ENCODE peak calls at places on chromosomes 4 and X, in eight cellular contexts. One of them, this sample, is unnamed. For H3K4me1, the result is how much of the 10 kb centered on the place peaks cover.

GRCh38 chr4:46387956-46388355 is 2.0 kb downstream of the GABRA2 start:
- DNase-seq in endodermal cell: no peak
- DNase-seq in GM23248: no peak
- DNase-seq in left ventricle myocardium inferior: no peak
- DNase-seq in upper lobe of left lung: no peak
- DNase-seq in thoracic aorta: no peak
- DNase-seq in uterus: no peak
- DNase-seq in OCI-LY7: no peak
- DNase-seq in this sample: no peak

GRCh38 chr4:95998311-95998710 is 158.4 kb downstream of the PDHA2 start:
- DNase-seq in endodermal cell: no peak
- DNase-seq in GM23248: no peak
- DNase-seq in left ventricle myocardium inferior: no peak
- DNase-seq in upper lobe of left lung: no peak
- DNase-seq in thoracic aorta: no peak
- DNase-seq in uterus: no peak
- DNase-seq in OCI-LY7: no peak
- DNase-seq in this sample: no peak

GRCh38 chr4:123248260-123248659 is 148.3 kb upstream of the SPRY1 start:
- DNase-seq in endodermal cell: no peak
- DNase-seq in GM23248: peak
- DNase-seq in left ventricle myocardium inferior: no peak
- DNase-seq in upper lobe of left lung: no peak
- DNase-seq in thoracic aorta: no peak
- DNase-seq in uterus: no peak
- DNase-seq in OCI-LY7: no peak
- DNase-seq in this sample: no peak

GRCh38 chr4:152807294-152807829 is 27.6 kb downstream of the ARFIP1 start:
- DNase-seq in endodermal cell: no peak
- DNase-seq in GM23248: peak
- DNase-seq in left ventricle myocardium inferior: no peak
- DNase-seq in upper lobe of left lung: no peak
- DNase-seq in thoracic aorta: no peak
- DNase-seq in uterus: no peak
- DNase-seq in OCI-LY7: no peak
- DNase-seq in this sample: no peak

GRCh38 chr4:89259435-89260028 is 48.1 kb downstream of the GPRIN3 start:
- DNase-seq in endodermal cell: no peak
- DNase-seq in GM23248: no peak
- DNase-seq in left ventricle myocardium inferior: no peak
- DNase-seq in upper lobe of left lung: no peak
- DNase-seq in thoracic aorta: no peak
- DNase-seq in uterus: no peak
- DNase-seq in OCI-LY7: no peak
- DNase-seq in this sample: no peak

GRCh38 chr4:116066711-116067245 is 953.4 kb upstream of the NDST4 start:
- DNase-seq in endodermal cell: peak
- DNase-seq in GM23248: no peak
- DNase-seq in left ventricle myocardium inferior: no peak
- DNase-seq in upper lobe of left lung: no peak
- DNase-seq in thoracic aorta: no peak
- DNase-seq in uterus: no peak
- DNase-seq in OCI-LY7: no peak
- DNase-seq in this sample: no peak

GRCh38 chr4:53591372-53591892 is at the start of gene LNX1:
- DNase-seq in endodermal cell: peak
- DNase-seq in GM23248: no peak
- DNase-seq in left ventricle myocardium inferior: no peak
- DNase-seq in upper lobe of left lung: peak
- DNase-seq in thoracic aorta: no peak
- DNase-seq in uterus: no peak
- DNase-seq in OCI-LY7: no peak
- DNase-seq in this sample: no peak

GRCh38 chr4:907691-908437 is 24.3 kb downstream of the GAK start:
- DNase-seq in endodermal cell: no peak
- DNase-seq in GM23248: no peak
- DNase-seq in left ventricle myocardium inferior: no peak
- DNase-seq in upper lobe of left lung: no peak
- DNase-seq in thoracic aorta: no peak
- DNase-seq in uterus: peak
- DNase-seq in OCI-LY7: no peak
- DNase-seq in this sample: no peak

GRCh38 chr4:140078366-140078765 is 75.6 kb downstream of the MAML3 start:
- DNase-seq in endodermal cell: peak
- DNase-seq in GM23248: peak
- DNase-seq in left ventricle myocardium inferior: peak
- DNase-seq in upper lobe of left lung: peak
- DNase-seq in thoracic aorta: no peak
- DNase-seq in uterus: peak
- DNase-seq in OCI-LY7: no peak
- DNase-seq in this sample: no peak

GRCh38 chr4:142284402-142285221 is 561.5 kb downstream of the INPP4B start:
- DNase-seq in endodermal cell: no peak
- DNase-seq in GM23248: no peak
- DNase-seq in left ventricle myocardium inferior: no peak
- DNase-seq in upper lobe of left lung: no peak
- DNase-seq in thoracic aorta: no peak
- DNase-seq in uterus: no peak
- DNase-seq in OCI-LY7: no peak
- DNase-seq in this sample: no peak

GRCh38 chr4:27176400-27176799 is 315.8 kb downstream of the STIM2 start:
- DNase-seq in endodermal cell: peak
- DNase-seq in GM23248: peak
- DNase-seq in left ventricle myocardium inferior: no peak
- DNase-seq in upper lobe of left lung: no peak
- DNase-seq in thoracic aorta: no peak
- DNase-seq in uterus: no peak
- DNase-seq in OCI-LY7: peak
- DNase-seq in this sample: no peak

GRCh38 chrX:127708155-127708554 is 344.0 kb downstream of the ACTRT1 start:
- DNase-seq in endodermal cell: no peak
- DNase-seq in GM23248: no peak
- DNase-seq in left ventricle myocardium inferior: no peak
- DNase-seq in upper lobe of left lung: peak
- DNase-seq in thoracic aorta: no peak
- DNase-seq in uterus: no peak
- DNase-seq in OCI-LY7: no peak
- DNase-seq in this sample: no peak

GRCh38 chrX:40199704-40200103 is 101.9 kb upstream of the BCOR start:
- DNase-seq in endodermal cell: no peak
- DNase-seq in GM23248: peak
- DNase-seq in left ventricle myocardium inferior: no peak
- DNase-seq in upper lobe of left lung: no peak
- DNase-seq in thoracic aorta: no peak
- DNase-seq in uterus: no peak
- DNase-seq in OCI-LY7: no peak
- DNase-seq in this sample: no peak

GRCh38 chr4:82293304-82293703 is 80.5 kb downstream of the HNRNPD start:
- DNase-seq in endodermal cell: no peak
- DNase-seq in GM23248: no peak
- DNase-seq in left ventricle myocardium inferior: no peak
- DNase-seq in upper lobe of left lung: no peak
- DNase-seq in thoracic aorta: no peak
- DNase-seq in uterus: no peak
- DNase-seq in OCI-LY7: peak
- DNase-seq in this sample: no peak

GRCh38 chr4:156779046-156779445 is 192.6 kb downstream of the PDGFC start:
- DNase-seq in endodermal cell: no peak
- DNase-seq in GM23248: peak
- DNase-seq in left ventricle myocardium inferior: no peak
- DNase-seq in upper lobe of left lung: no peak
- DNase-seq in thoracic aorta: no peak
- DNase-seq in uterus: peak
- DNase-seq in OCI-LY7: no peak
- DNase-seq in this sample: no peak

GRCh38 chrX:9493936-9494335 is 29.1 kb downstream of the TBL1X start:
- DNase-seq in endodermal cell: no peak
- DNase-seq in GM23248: peak
- DNase-seq in left ventricle myocardium inferior: no peak
- DNase-seq in upper lobe of left lung: no peak
- DNase-seq in thoracic aorta: no peak
- DNase-seq in uterus: no peak
- DNase-seq in OCI-LY7: no peak
- DNase-seq in this sample: no peak

GRCh38 chrX:5852941-5853340 is 375.7 kb downstream of the NLGN4X start:
- DNase-seq in endodermal cell: no peak
- DNase-seq in GM23248: no peak
- DNase-seq in left ventricle myocardium inferior: no peak
- DNase-seq in upper lobe of left lung: no peak
- DNase-seq in thoracic aorta: no peak
- DNase-seq in uterus: no peak
- DNase-seq in OCI-LY7: no peak
- DNase-seq in this sample: no peak

GRCh38 chrX:65596270-65596669 is 61.7 kb upstream of the LAS1L start:
- DNase-seq in endodermal cell: no peak
- DNase-seq in GM23248: peak
- DNase-seq in left ventricle myocardium inferior: no peak
- DNase-seq in upper lobe of left lung: peak
- DNase-seq in thoracic aorta: no peak
- DNase-seq in uterus: peak
- DNase-seq in OCI-LY7: no peak
- DNase-seq in this sample: peak

GRCh38 chrX:25202827-25203226 is 187.1 kb upstream of the ARX start:
- DNase-seq in endodermal cell: no peak
- DNase-seq in GM23248: no peak
- DNase-seq in left ventricle myocardium inferior: no peak
- DNase-seq in upper lobe of left lung: no peak
- DNase-seq in thoracic aorta: no peak
- DNase-seq in uterus: no peak
- DNase-seq in OCI-LY7: no peak
- DNase-seq in this sample: no peak

GRCh38 chr4:77952399-77952974 is 89.9 kb downstream of the MRPL1 start:
- DNase-seq in endodermal cell: no peak
- DNase-seq in GM23248: no peak
- DNase-seq in left ventricle myocardium inferior: no peak
- DNase-seq in upper lobe of left lung: no peak
- DNase-seq in thoracic aorta: no peak
- DNase-seq in uterus: no peak
- DNase-seq in OCI-LY7: no peak
- DNase-seq in this sample: no peak

GRCh38 chr4:30882995-30883675 is 163.0 kb downstream of the PCDH7 start:
- DNase-seq in endodermal cell: no peak
- DNase-seq in GM23248: no peak
- DNase-seq in left ventricle myocardium inferior: no peak
- DNase-seq in upper lobe of left lung: no peak
- DNase-seq in thoracic aorta: no peak
- DNase-seq in uterus: no peak
- DNase-seq in OCI-LY7: no peak
- DNase-seq in this sample: no peak

GRCh38 chr4:31461425-31461824 is 741.3 kb downstream of the PCDH7 start:
- DNase-seq in endodermal cell: no peak
- DNase-seq in GM23248: peak
- DNase-seq in left ventricle myocardium inferior: no peak
- DNase-seq in upper lobe of left lung: no peak
- DNase-seq in thoracic aorta: no peak
- DNase-seq in uterus: no peak
- DNase-seq in OCI-LY7: no peak
- DNase-seq in this sample: no peak

GRCh38 chrX:15245896-15246295 is 24.0 kb downstream of the ASB9 start:
- DNase-seq in endodermal cell: no peak
- DNase-seq in GM23248: no peak
- DNase-seq in left ventricle myocardium inferior: no peak
- DNase-seq in upper lobe of left lung: no peak
- DNase-seq in thoracic aorta: no peak
- DNase-seq in uterus: no peak
- DNase-seq in OCI-LY7: no peak
- DNase-seq in this sample: no peak
- H3K4me1 ChIP-seq in endodermal cell: under half
- H3K4me1 ChIP-seq in GM23248: under half
- H3K4me1 ChIP-seq in left ventricle myocardium inferior: under half
- H3K4me1 ChIP-seq in upper lobe of left lung: under half
- H3K4me1 ChIP-seq in thoracic aorta: under half
- H3K4me1 ChIP-seq in uterus: under half
- H3K4me1 ChIP-seq in OCI-LY7: under half
- H3K4me1 ChIP-seq in this sample: under half

DNA sequence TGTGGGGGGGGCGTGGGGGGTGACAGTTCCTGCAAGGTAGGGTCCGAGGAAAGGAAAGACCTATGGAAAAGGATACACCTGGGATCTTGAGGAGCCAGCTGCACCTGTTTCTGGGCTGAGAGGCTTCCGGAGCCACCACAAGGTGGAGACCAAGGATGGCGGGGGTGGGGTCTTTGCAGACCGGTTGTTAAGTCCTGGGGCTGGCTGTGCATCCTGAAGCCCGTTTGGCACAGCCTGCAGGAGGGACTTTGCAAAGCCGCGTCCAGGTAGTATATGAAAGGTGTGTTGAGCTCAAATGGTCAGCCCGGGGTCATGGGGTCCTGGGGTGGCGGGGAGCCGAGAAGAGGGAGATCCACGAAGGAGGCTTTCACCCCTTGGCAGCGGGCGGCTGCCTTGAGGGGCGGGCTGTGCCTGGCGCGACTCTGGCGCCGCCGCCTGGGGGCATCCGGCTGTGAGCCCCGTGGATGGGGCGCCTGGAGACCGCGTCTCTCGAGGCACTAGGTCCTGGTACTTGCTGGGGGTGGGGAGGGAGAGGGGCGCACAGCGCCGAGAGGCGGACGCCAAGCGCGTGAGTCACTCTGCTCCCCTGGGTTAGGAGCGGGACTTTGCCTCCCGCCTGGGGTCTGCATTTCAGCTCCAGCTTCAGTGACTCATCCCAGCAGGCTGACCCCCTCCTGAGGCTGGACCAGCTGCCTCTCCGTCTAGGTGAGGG is 58.2 kb upstream of the DYNLT3 start:
- DNase-seq in endodermal cell: peak
- DNase-seq in GM23248: peak
- DNase-seq in left ventricle myocardium inferior: no peak
- DNase-seq in upper lobe of left lung: no peak
- DNase-seq in thoracic aorta: no peak
- DNase-seq in uterus: peak
- DNase-seq in OCI-LY7: no peak
- DNase-seq in this sample: no peak
- H3K4me3 ChIP-seq in endodermal cell: peak
- H3K4me3 ChIP-seq in GM23248: peak
- H3K4me3 ChIP-seq in left ventricle myocardium inferior: peak
- H3K4me3 ChIP-seq in upper lobe of left lung: no peak
- H3K4me3 ChIP-seq in thoracic aorta: peak
- H3K4me3 ChIP-seq in uterus: peak
- H3K4me3 ChIP-seq in OCI-LY7: no peak
- H3K4me3 ChIP-seq in this sample: no peak

GRCh38 chr4:7878323-7878722 is 61.3 kb downstream of the AFAP1 start:
- DNase-seq in endodermal cell: peak
- DNase-seq in GM23248: no peak
- DNase-seq in left ventricle myocardium inferior: no peak
- DNase-seq in upper lobe of left lung: no peak
- DNase-seq in thoracic aorta: no peak
- DNase-seq in uterus: no peak
- DNase-seq in OCI-LY7: no peak
- DNase-seq in this sample: no peak
- H3K4me1 ChIP-seq in endodermal cell: under half
- H3K4me1 ChIP-seq in GM23248: half or more
- H3K4me1 ChIP-seq in left ventricle myocardium inferior: under half
- H3K4me1 ChIP-seq in upper lobe of left lung: under half
- H3K4me1 ChIP-seq in thoracic aorta: under half
- H3K4me1 ChIP-seq in uterus: under half
- H3K4me1 ChIP-seq in OCI-LY7: under half
- H3K4me1 ChIP-seq in this sample: under half

DNA sequence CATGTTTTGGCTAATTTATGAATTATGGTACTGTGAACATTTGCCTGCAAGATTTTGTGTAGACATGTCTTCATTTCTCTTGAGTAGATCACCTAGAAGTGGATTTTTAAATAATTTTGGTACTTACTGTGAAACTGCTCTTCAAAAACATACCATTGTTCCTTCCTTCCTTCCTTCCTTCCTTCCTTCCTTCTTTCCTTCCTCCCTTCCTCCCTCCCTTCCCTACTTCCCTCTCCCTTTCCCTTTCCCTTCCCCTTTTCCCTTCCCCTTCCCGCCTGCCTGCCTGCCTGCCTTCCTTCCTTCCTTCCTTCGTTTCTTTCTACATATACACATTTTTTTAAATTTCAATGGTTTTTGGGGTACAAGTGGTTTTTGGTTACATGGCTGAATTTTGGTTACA is 63.4 kb downstream of the HTT start:
- DNase-seq in endodermal cell: no peak
- DNase-seq in GM23248: no peak
- DNase-seq in left ventricle myocardium inferior: no peak
- DNase-seq in upper lobe of left lung: no peak
- DNase-seq in thoracic aorta: no peak
- DNase-seq in uterus: no peak
- DNase-seq in OCI-LY7: no peak
- DNase-seq in this sample: no peak
- H3K4me3 ChIP-seq in endodermal cell: no peak
- H3K4me3 ChIP-seq in GM23248: no peak
- H3K4me3 ChIP-seq in left ventricle myocardium inferior: no peak
- H3K4me3 ChIP-seq in upper lobe of left lung: no peak
- H3K4me3 ChIP-seq in thoracic aorta: no peak
- H3K4me3 ChIP-seq in uterus: no peak
- H3K4me3 ChIP-seq in OCI-LY7: no peak
- H3K4me3 ChIP-seq in this sample: no peak